ENCODE peak calls at places on chromosomes 1 and 21, in seven cellular contexts. O is adrenal gland, L is sigmoid colon, B is prostate gland, A is HCT116, C is A549, K is tibial nerve. Y is an unnamed sample.

GRCh38 chr1:97366986-97367385 is 553.8 kb downstream of the DPYD start:
- DNase-seq in B (no peak), K (no peak), A (no peak), O (no peak), C (no peak), L (no peak), Y (no peak)

GRCh38 chr1:240619901-240620621 is 8.1 kb upstream of the GREM2 start:
- DNase-seq in C (no peak), A (no peak), K (no peak), B (no peak), O (no peak), L (no peak), Y (no peak)

GRCh38 chr1:928825-929661 is 5.3 kb downstream of the SAMD11 start:
- DNase-seq in A (no peak), L (no peak), K (no peak), C (no peak), B (no peak), O (no peak), Y (no peak)

GRCh38 chr1:101238041-101238515 is 1.3 kb downstream of the S1PR1 start:
- DNase-seq in C (no peak), B (no peak), K (no peak), A (no peak), L (no peak), O (peak; percentile 25), Y (no peak)

GRCh38 chr1:167232801-167233200 is 12.1 kb downstream of the POU2F1 start:
- DNase-seq in A (no peak), C (no peak), L (no peak), O (no peak), K (no peak), B (no peak), Y (no peak)

GRCh38 chr1:43705334-43705733 is 2.0 kb upstream of the ST3GAL3 start:
- DNase-seq in C (no peak), B (no peak), O (peak; percentile 53), L (no peak), A (no peak), K (no peak), Y (no peak)

GRCh38 chr1:192604979-192605620 is 29.5 kb downstream of the RGS1 start:
- DNase-seq in O (no peak), K (no peak), A (no peak), B (no peak), L (no peak), C (no peak), Y (no peak)

GRCh38 chr1:1539310-1540014 is 962 bp downstream of the TMEM240 start:
- DNase-seq in K (peak; percentile 34), B (no peak), A (no peak), L (peak; percentile 81), O (no peak), C (no peak), Y (no peak)

GRCh38 chr1:18020021-18020817 is 87.4 kb upstream of the IGSF21 start:
- DNase-seq in K (no peak), O (no peak), C (no peak), A (no peak), B (no peak), L (no peak), Y (no peak)

GRCh38 chr21:30994917-30995316 is 43.4 kb downstream of the KRTAP19-8 start:
- DNase-seq in A (no peak), O (no peak), K (no peak), L (no peak), B (no peak), C (no peak), Y (no peak)

GRCh38 chr1:222624214-222624613 is 6.3 kb downstream of the MIA3 start:
- DNase-seq in C (no peak), A (no peak), L (no peak), B (no peak), K (no peak), O (no peak), Y (no peak)

GRCh38 chr1:216528816-216529215 is 105.6 kb upstream of the USH2A start:
- DNase-seq in K (no peak), C (no peak), A (no peak), O (no peak), L (no peak), B (peak; percentile 20), Y (no peak)

DNA sequence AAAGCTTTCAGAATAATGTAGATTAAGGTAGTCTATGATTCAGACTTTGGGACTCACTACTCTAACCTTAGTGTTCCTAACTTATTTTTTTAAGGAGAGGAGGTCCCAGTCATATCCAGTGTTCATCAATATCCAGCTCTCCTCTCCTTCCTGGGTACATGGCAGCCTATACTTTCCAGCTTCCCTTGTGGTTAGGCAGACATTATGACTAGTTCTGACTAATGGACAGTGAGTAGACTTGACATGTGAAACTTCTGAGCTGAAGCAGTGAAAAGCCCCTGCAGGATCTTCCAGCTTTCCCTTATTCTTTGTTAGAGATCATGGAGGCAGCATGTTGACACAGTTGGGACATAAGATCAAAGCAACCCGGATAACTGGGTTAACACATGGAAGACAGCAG is 144.2 kb downstream of the PTPRU start:
- DNase-seq in A (no peak), K (no peak), O (no peak), L (no peak), C (no peak), B (no peak), Y (no peak)
- H3K4me1 ChIP-seq in A (no peaks in the 10 kb centered on the region), K (no peaks in the 10 kb centered on the region), O (no peaks in the 10 kb centered on the region), L (no peaks in the 10 kb centered on the region), C (no peaks in the 10 kb centered on the region), B (no peaks in the 10 kb centered on the region), Y (no peaks in the 10 kb centered on the region)

GRCh38 chr1:156591432-156592157 is at the start of gene NAXE:
- DNase-seq in C (peak; percentile 79), B (peak; percentile 68), K (peak; percentile 54), L (peak; percentile 88), A (no peak), O (peak; percentile 68), Y (peak; percentile 63)
- TF ChIP-seq POLR2A in C (peak; percentile 91), B (peak; percentile 62), K (peak; percentile 71), L (peak; percentile 72), A (peak; percentile 86), O (no peak), Y (peak; percentile 76)

GRCh38 chr1:19337289-19337688 is 25.2 kb downstream of the SLC66A1 start:
- DNase-seq in K (no peak), C (no peak), O (no peak), B (no peak), L (no peak), A (peak; percentile 18), Y (no peak)

GRCh38 chr1:19339199-19339861 is 27.2 kb downstream of the SLC66A1 start:
- DNase-seq in K (no peak), B (no peak), A (no peak), O (no peak), L (no peak), C (no peak), Y (no peak)

GRCh38 chr1:19336543-19336942 is 24.4 kb downstream of the SLC66A1 start:
- DNase-seq in L (no peak), O (no peak), B (no peak), C (no peak), A (no peak), K (no peak), Y (no peak)

GRCh38 chr1:19340387-19340937 is 28.3 kb downstream of the SLC66A1 start:
- DNase-seq in C (no peak), A (no peak), K (no peak), L (no peak), B (no peak), O (no peak), Y (no peak)

GRCh38 chr1:19338323-19338762 is 26.2 kb downstream of the SLC66A1 start:
- DNase-seq in C (no peak), L (no peak), A (no peak), B (peak; percentile 71), K (no peak), O (no peak), Y (no peak)
- TF ChIP-seq CTCF in C (no peak), L (no peak), A (no peak), B (peak; percentile 40), K (no peak), O (peak; percentile 16), Y (no peak)

DNA sequence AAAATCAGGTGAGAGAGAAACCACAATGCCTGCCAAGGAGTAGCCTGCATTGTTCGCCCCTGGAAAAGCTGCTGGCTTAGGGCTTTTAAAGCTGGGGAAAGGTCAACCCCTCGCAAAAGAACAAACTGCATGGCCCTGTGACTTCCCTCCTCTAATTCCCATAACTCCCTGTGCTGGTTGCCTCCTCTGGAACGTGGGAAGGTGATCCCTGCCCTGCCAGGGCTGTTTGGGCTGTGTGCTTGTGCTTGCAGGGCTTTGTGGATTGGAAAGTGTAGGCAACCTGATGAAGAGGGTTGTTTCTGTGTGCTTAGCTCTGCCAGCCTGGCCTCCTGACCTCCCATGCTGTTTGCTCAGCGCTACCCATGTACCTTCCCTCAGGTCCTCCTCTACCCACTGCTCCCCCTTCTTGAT is 146.8 kb downstream of the PLPP3 start:
- DNase-seq in L (no peak), C (no peak), A (no peak), B (no peak), K (no peak), O (no peak), Y (no peak)
- H3K4me1 ChIP-seq in L (no peaks in the 10 kb centered on the region), C (no peaks in the 10 kb centered on the region), A (no peaks in the 10 kb centered on the region), B (no peaks in the 10 kb centered on the region), K (peaks cover 7% of the 10 kb centered on the region), O (no peaks in the 10 kb centered on the region), Y (peaks cover 15% of the 10 kb centered on the region)

DNA sequence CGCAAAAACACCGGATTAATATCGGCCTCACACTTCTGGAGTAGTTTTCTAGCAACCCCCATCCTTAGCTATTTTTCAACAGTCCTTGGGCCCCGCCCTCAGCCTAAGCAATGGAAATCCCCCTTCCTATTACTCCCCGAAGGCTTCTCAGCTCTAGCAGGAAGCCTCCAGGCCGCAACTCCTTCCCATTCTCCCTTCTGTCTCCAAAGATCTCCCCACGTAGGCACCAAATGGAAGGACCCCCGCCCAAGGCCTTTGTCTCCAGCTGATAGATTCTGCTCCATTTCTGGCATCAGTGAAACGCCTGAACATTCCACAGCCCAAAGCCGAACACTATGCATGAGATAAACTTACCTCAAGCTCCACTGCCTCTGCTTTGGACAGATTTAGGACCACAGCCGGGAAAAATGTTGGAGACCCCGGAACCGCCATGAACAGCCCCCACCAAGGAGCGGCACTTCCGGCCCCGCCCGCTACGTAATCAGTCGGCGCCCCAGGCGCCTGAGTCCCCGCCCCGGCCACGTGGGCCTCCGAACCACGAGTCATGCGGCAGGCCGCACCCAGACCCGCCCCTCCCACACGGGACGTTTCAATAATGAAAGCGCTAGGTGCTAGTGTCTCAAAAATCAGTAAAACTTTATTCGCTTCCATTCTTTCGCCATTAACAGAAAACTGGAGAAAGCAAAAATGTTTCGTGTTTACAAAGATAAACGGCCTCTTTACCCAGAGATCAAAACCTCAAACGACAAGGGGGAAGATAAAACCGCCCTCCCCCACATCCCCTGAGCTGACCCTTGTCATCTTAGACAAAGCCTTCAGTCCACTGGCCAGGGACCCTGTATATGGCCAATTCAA is at the start of gene NRAS:
- DNase-seq in B (peak; percentile 92), K (peak; percentile 93), O (peak; percentile 95), A (peak; percentile 79), C (peak; percentile 62), L (peak; percentile 96), Y (peak; percentile 88)
- TF ChIP-seq POLR2A in B (peak; percentile 62), K (peak; percentile 67), O (no peak), A (no peak), C (peak; percentile 37), L (peak; percentile 58), Y (peak; percentile 51)

DNA sequence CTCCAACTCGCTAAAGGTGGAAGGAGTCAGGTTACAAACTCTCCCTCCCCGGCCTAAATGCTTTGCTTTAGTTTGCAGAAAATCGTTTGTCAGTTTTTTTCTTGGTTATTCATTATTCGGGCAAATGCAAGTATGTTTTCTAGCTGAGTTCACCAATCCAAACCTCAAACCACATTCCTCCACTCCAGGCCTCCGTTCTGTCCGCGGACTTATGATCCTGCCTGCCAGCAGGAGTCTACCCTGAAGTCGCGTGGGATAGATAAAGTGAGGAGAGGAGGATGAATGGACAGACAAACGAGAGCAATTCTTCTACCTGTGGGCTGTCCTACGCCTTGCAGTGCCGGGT is 1.3 kb downstream of the ADAMTS1 start:
- DNase-seq in C (no peak), A (no peak), K (no peak), L (no peak), B (no peak), O (no peak), Y (no peak)
- TF ChIP-seq CTCF in C (no peak), A (no peak), K (no peak), L (no peak), B (no peak), O (no peak), Y (no peak)

Y was measured in gastrocnemius medialis.